ENCODE peak calls at places on chromosomes 2 and 18, in eight cellular contexts. B, S, I, P, U, K, M and V are unnamed samples.

GRCh38 chr2:227462972-227463931 is 8.7 kb upstream of the AGFG1 start:
- DNase-seq in S (no peak), M (no peak), P (no peak), B (no peak), K (no peak), U (no peak), I (no peak), V (peak)

GRCh38 chr18:34947711-34948125 is 93.5 kb upstream of the MAPRE2 start:
- DNase-seq in U (no peak), M (no peak), B (no peak), P (no peak), K (peak), S (peak), I (no peak), V (no peak)

GRCh38 chr2:24015562-24016375 is 5.9 kb downstream of the MFSD2B start:
- DNase-seq in U (no peak), I (no peak), B (peak), P (no peak), M (no peak), K (peak), S (peak), V (no peak)

GRCh38 chr2:81598437-81598836 is 1293.9 kb upstream of the LRRTM1 start:
- DNase-seq in U (no peak), I (no peak), P (no peak), S (no peak), B (peak), M (no peak), K (no peak), V (no peak)

GRCh38 chr2:128260239-128261138 is 58.2 kb downstream of the HS6ST1 start:
- DNase-seq in K (peak), P (peak), B (peak), M (no peak), I (peak), U (no peak), S (peak), V (no peak)

GRCh38 chr18:51164327-51165290 is 32.9 kb downstream of the MEX3C start:
- DNase-seq in U (no peak), S (peak), M (no peak), P (no peak), B (no peak), K (peak), I (no peak), V (no peak)

GRCh38 chr2:45690223-45690622 is 38.7 kb downstream of the PRKCE start:
- DNase-seq in S (no peak), M (no peak), I (no peak), B (no peak), P (no peak), K (no peak), U (no peak), V (peak)

GRCh38 chr2:204533629-204534370 is 11.5 kb upstream of the PARD3B start:
- DNase-seq in P (no peak), U (no peak), K (no peak), B (no peak), M (no peak), I (no peak), S (peak), V (no peak)

GRCh38 chr2:217789003-217789735 is 213.6 kb downstream of the TNS1 start:
- DNase-seq in K (peak), I (peak), B (peak), M (peak), U (peak), S (peak), P (peak), V (peak)

GRCh38 chr2:35163948-35164347 is 1191.6 kb upstream of the CRIM1 start:
- DNase-seq in K (no peak), B (no peak), S (no peak), I (no peak), U (no peak), M (no peak), P (no peak), V (no peak)

GRCh38 chr2:9205481-9205880 is 1.1 kb upstream of the ASAP2 start:
- DNase-seq in S (no peak), M (no peak), U (no peak), I (no peak), K (no peak), B (no peak), P (no peak), V (peak)

GRCh38 chr2:24245986-24246779 is 71.3 kb downstream of the FAM228A start:
- DNase-seq in I (no peak), S (no peak), B (no peak), P (no peak), U (no peak), K (peak), M (no peak), V (no peak)

GRCh38 chr2:215998636-215999035 is 14.7 kb downstream of the MREG start:
- DNase-seq in I (no peak), K (no peak), P (no peak), S (no peak), U (no peak), B (no peak), M (no peak), V (no peak)

GRCh38 chr2:238551091-238551490 is 124.4 kb downstream of the ASB1 start:
- DNase-seq in K (no peak), B (no peak), I (no peak), U (no peak), S (no peak), M (no peak), P (no peak), V (no peak)

GRCh38 chr18:9941108-9941507 is 27.3 kb downstream of the VAPA start:
- DNase-seq in I (no peak), K (no peak), B (no peak), M (no peak), S (no peak), U (no peak), P (no peak), V (no peak)

GRCh38 chr2:2655451-2655850 is 324.4 kb upstream of the MYT1L start:
- DNase-seq in S (no peak), P (no peak), U (no peak), I (no peak), M (no peak), K (no peak), B (no peak), V (no peak)

GRCh38 chr2:185318271-185318724 is 420.3 kb upstream of the FSIP2 start:
- DNase-seq in K (no peak), U (no peak), P (no peak), S (no peak), I (no peak), M (no peak), B (no peak), V (no peak)

DNA sequence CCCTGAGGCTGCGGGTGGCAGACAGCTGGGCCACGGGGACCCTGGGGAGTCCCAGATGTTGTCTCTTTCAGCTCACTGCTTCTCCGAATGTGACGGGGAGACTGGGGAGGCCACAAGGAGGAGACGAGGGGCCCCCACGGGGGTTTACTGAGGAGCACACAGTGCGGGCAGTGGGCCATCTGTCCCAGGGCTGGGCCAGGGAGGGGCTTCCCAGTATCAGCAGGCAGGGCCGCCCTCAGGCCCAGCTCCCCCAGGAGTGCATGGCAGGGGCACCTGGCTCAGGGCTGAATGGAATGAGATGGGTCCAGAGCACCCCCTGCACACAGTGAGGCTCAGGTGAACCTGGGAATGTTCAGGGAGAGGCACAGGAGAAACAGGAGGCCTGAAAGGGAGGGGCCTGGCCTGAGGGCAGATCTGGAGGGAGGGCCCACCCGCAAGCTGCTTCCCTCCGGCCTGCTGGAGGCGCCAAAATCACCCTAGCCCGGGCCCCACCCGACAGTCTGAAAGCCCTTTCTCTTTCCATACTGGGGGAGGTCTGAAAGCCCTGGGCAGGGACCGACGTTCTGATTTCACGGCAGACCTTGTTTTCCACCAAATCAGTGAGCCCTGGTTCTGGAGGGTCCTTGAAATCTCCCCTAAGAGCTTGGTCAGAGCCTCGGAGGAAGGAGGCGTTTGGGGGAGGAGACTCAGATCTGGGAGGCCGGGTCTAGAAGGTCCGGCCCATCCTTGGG is 35.5 kb upstream of the PTMA start:
- DNase-seq in B (peak), P (no peak), K (peak), M (peak), U (peak), S (no peak), I (peak), V (peak)
- TF ChIP-seq CTCF in B (no peak), P (no peak), K (peak), M (peak), U (peak), S (peak), I (no peak), V (peak)

DNA sequence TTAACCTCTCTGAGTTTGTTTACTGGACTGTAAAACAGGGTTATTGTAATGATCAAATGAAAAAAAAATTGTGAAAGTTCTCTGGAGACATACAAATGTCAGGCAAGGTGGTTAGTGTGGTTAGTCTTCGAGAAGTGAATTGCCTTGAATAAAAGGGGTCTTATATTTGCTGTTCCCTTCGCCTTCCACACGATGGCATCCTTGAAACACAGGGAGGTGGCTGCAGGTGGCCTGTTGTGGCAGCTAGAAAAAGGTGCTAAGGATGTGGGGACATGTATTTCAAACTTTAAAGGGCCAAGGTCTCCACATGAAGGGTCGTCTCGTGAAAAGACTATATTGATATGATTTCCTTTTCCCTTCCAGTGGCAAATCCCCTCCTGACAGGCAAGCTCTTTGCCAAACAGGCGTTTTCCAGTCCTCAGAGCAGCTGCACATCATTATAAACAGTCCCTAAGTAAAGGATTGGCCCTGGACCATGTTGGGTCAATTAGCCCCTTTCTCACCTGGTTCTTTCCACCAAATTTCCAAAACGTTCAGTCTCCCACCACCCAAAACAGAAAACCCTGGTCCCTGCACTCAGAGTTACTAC is 68.5 kb downstream of the COPS8 start:
- DNase-seq in U (no peak), I (no peak), B (peak), K (peak), P (peak), M (no peak), S (peak), V (peak)
- TF ChIP-seq CTCF in U (peak), I (peak), B (peak), K (peak), P (peak), M (peak), S (peak), V (peak)

GRCh38 chr2:232485757-232486557 is 1.7 kb downstream of the ECEL1 start:
- DNase-seq in I (no peak), U (peak), S (no peak), P (no peak), K (no peak), M (peak), B (no peak), V (no peak)
- TF ChIP-seq CTCF in I (no peak), U (no peak), S (no peak), P (no peak), K (no peak), M (no peak), B (no peak), V (no peak)

DNA sequence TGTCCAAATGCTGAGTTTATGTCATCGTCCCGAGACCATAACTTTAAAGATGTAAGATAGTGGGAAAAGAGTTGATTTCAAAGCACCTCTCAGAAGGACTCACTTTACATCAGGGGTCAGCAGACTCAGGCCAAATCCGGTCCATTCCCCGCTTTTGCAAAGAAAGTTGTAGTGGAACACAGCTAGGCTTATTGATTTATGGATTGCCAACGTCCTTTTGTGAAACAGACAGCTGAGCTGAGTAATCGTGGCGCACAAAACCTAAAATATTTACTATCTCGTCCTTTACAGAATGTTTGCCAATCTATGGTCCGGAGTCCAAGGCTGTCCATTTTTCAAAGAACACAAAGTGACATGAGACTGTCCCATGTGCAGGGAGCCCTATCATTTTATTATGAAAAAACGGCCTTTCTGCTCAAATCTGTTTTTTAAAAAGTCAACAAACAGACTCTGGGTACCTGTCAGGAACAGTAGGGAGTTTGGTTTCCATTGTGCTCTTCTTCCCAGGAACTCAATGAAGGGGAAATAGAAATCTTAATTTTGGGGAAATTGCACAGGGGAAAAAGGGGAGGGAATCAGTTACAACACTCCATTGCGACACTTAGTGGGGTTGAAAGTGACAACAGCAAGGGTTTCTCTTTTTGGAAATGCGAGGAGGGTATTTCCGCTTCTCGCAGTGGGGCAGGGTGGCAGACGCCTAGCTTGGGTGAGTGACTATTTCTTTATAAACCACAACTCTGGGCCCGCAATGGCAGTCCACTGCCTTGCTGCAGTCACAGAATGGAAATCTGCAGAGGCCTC is at the start of gene IL1RN:
- DNase-seq in I (peak), B (no peak), P (no peak), M (no peak), K (no peak), U (peak), S (no peak), V (no peak)
- TF ChIP-seq CTCF in I (no peak), B (no peak), P (no peak), M (no peak), K (no peak), U (no peak), S (no peak), V (no peak)

DNA sequence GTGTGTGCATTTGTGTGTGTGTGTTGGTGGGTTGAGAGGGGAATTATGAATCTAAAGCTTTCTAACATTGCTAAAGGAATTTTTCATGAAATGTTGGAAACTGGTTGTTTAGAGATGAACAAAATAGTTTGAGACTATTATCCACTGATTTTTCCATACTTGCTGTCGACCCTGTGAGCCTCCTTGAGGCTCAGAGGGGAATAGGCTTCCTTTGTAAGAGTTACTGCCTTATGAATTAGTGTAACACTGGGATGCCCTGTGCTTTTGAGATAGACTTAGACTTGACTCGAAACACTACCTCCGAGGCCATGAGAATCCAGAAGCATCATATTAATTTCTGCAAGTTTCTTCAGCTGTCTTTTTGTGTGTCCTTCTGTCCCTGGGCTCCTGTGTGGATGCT is 37.9 kb downstream of the AQP4 start:
- DNase-seq in S (no peak), U (no peak), P (no peak), B (no peak), M (no peak), K (no peak), I (no peak), V (no peak)
- TF ChIP-seq CTCF in S (no peak), U (no peak), P (no peak), B (no peak), M (no peak), K (no peak), I (no peak), V (no peak)

GRCh38 chr2:179900655-179901054 is 39.2 kb upstream of the ZNF385B start:
- DNase-seq in P (no peak), I (no peak), S (no peak), U (no peak), M (no peak), B (no peak), K (no peak), V (no peak)

GRCh38 chr2:179893616-179894015 is 32.2 kb upstream of the ZNF385B start:
- DNase-seq in S (no peak), B (no peak), P (no peak), I (no peak), K (no peak), U (no peak), M (no peak), V (no peak)

GRCh38 chr2:179899666-179900065 is 38.3 kb upstream of the ZNF385B start:
- DNase-seq in S (no peak), M (no peak), P (no peak), B (no peak), K (no peak), I (no peak), U (no peak), V (no peak)

GRCh38 chr2:179898873-179899272 is 37.5 kb upstream of the ZNF385B start:
- DNase-seq in M (no peak), P (peak), S (peak), I (no peak), K (peak), U (no peak), B (peak), V (peak)
- TF ChIP-seq CTCF in M (no peak), P (no peak), S (peak), I (no peak), K (peak), U (no peak), B (peak), V (no peak)

GRCh38 chr2:160087854-160088745 is 25.7 kb upstream of the PLA2R1 start:
- DNase-seq in M (no peak), U (no peak), I (no peak), K (peak), B (no peak), P (no peak), S (peak), V (no peak)

GRCh38 chr2:160091381-160091780 is 29.0 kb upstream of the PLA2R1 start:
- DNase-seq in U (no peak), B (no peak), M (no peak), P (no peak), S (peak), I (no peak), K (peak), V (no peak)

DNA sequence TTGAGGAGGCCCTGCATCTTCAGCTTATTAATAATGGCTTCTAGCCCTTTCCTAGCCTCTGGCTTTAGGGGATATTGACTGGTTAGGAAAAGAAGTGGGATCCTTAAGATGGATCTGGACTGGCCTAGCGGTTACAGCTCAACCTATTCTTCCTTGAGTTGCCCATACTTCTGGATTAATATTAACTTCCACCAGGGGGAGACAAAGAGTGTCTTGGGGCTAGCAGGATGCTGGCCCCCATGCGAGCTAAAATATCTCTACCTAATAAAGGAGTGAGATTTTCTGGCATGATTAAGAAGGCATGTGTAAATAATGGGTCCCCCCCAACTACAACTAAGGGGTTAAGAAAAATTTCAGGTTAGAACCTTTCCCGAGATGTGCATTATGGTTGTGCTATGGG is 23.2 kb upstream of the PLA2R1 start:
- DNase-seq in S (no peak), M (no peak), B (no peak), I (no peak), U (no peak), P (no peak), K (no peak), V (no peak)
- TF ChIP-seq CTCF in S (no peak), M (no peak), B (peak), I (no peak), U (no peak), P (no peak), K (peak), V (no peak)

GRCh38 chr2:20019747-20020146 is 7.3 kb upstream of the MATN3 start:
- DNase-seq in U (no peak), S (no peak), I (no peak), B (no peak), M (no peak), P (no peak), K (no peak), V (no peak)

GRCh38 chr2:20013061-20013721 is 723 bp upstream of the MATN3 start:
- DNase-seq in I (no peak), S (no peak), B (no peak), M (no peak), U (no peak), P (no peak), K (peak), V (no peak)

GRCh38 chr2:20018576-20019152 is 6.2 kb upstream of the MATN3 start:
- DNase-seq in I (no peak), B (no peak), P (no peak), M (no peak), S (no peak), K (no peak), U (no peak), V (no peak)

GRCh38 chr2:20015482-20016083 is 3.1 kb upstream of the MATN3 start:
- DNase-seq in B (no peak), I (no peak), S (peak), P (no peak), K (peak), U (no peak), M (no peak), V (peak)

GRCh38 chr2:20016346-20016745 is 3.9 kb upstream of the MATN3 start:
- DNase-seq in I (no peak), B (no peak), S (no peak), M (no peak), U (no peak), K (no peak), P (no peak), V (no peak)
- TF ChIP-seq CTCF in I (no peak), B (no peak), S (no peak), M (no peak), U (no peak), K (no peak), P (no peak), V (no peak)

DNA sequence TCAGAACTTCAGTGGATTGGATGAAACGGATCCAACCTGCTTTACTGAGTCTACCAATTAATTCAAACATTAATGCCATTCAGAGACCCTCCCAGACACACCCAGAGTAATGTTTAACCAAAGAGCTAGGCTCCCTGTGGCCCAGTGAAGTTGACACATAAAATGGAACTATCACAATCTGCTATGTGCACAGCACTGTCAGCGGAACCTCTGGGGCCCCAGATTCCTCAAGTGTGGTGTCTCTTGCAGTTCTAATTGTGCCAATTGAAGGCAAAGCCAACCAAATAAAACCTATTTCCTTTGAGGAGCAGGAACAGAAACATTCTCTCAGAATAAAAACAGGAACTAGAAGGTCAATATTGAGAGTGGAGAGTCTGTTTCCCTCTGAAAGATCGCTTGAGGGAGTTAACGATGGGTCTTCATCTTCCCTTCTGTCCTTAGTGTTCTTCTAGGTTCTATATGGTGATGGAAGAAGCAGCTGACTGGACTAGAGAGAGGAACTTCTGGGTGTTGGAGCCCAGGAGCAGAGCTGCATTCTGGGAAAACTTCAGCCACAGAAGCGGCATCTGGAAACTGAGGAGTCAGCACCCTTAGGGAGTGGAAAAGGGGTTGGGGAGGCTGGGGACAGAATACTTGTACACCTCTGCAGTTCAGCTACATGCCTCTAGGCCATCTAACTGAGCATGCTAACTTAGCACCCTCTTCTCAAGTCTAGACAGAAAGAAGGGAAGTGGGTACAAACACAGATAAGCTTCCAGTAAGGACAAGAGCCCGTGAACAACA is 174.4 kb upstream of the FBXO11 start:
- DNase-seq in I (no peak), P (no peak), B (no peak), S (no peak), U (no peak), M (no peak), K (no peak), V (no peak)
- TF ChIP-seq CTCF in I (no peak), P (no peak), B (no peak), S (no peak), U (no peak), M (no peak), K (no peak), V (no peak)